ENCODE peak calls at places on chromosomes 1 and 21, in five cellular contexts. C is left lung; O is Panc1; J is CD8-positive, alpha-beta memory T cell; Q is GM23248. X is an unnamed sample. For H3K4me1 and H3K9me3, the result is how much of the 10 kb centered on the place peaks cover.

GRCh38 chr1:33120436-33121231 is 39.7 kb downstream of the AZIN2 start:
- DNase-seq in Q (no peak), J (no peak), C (no peak), O (no peak), X (no peak)

GRCh38 chr1:214329456-214330220 is 48.7 kb downstream of the SMYD2 start:
- DNase-seq in C (no peak), J (no peak), Q (no peak), O (no peak), X (no peak)

GRCh38 chr1:12179111-12179519 is 12.3 kb downstream of the TNFRSF1B start:
- DNase-seq in Q (no peak), C (peak), O (no peak), J (peak), X (no peak)

GRCh38 chr21:28882345-28882744 is 110.3 kb downstream of the LTN1 start:
- DNase-seq in O (no peak), J (no peak), Q (no peak), C (no peak), X (no peak)

GRCh38 chr1:61184035-61184713 is 101.8 kb downstream of the NFIA start:
- DNase-seq in O (no peak), J (no peak), C (peak), Q (peak), X (peak)

GRCh38 chr1:24683713-24684162 is 40.6 kb downstream of the SRRM1 start:
- DNase-seq in J (no peak), O (no peak), Q (peak), C (no peak), X (no peak)

GRCh38 chr21:42043961-42044360 is 27.2 kb upstream of the UMODL1 start:
- DNase-seq in O (no peak), J (no peak), C (peak), Q (no peak), X (no peak)

GRCh38 chr1:919271-919872 is 4.4 kb upstream of the SAMD11 start:
- DNase-seq in J (no peak), O (no peak), C (peak), Q (no peak), X (no peak)

GRCh38 chr1:228140724-228141081 is 624 bp downstream of the GUK1 start:
- DNase-seq in O (no peak), Q (no peak), J (no peak), C (no peak), X (no peak)

GRCh38 chr1:94094466-94095111 is 26.4 kb downstream of the ABCA4 start:
- DNase-seq in Q (peak), O (no peak), C (no peak), J (no peak), X (peak)

GRCh38 chr1:155300024-155300423 is 1.2 kb downstream of the PKLR start:
- DNase-seq in C (peak), Q (no peak), O (no peak), J (no peak), X (no peak)

GRCh38 chr1:59296358-59297256 is at the start of gene FGGY:
- DNase-seq in Q (peak), J (peak), C (peak), O (peak), X (peak)

GRCh38 chr1:184075040-184076029 is 23.8 kb downstream of the TSEN15 start:
- DNase-seq in Q (peak), C (no peak), O (no peak), J (no peak), X (no peak)

GRCh38 chr1:10772711-10773110 is 23.7 kb downstream of the CASZ1 start:
- DNase-seq in C (peak), J (no peak), O (no peak), Q (no peak), X (no peak)

GRCh38 chr1:198681247-198681646 is 42.4 kb downstream of the PTPRC start:
- DNase-seq in J (no peak), Q (no peak), O (no peak), C (no peak), X (no peak)

GRCh38 chr1:35264861-35265260 is 3.6 kb upstream of the ZMYM4 start:
- DNase-seq in O (no peak), Q (peak), C (no peak), J (no peak), X (no peak)

DNA sequence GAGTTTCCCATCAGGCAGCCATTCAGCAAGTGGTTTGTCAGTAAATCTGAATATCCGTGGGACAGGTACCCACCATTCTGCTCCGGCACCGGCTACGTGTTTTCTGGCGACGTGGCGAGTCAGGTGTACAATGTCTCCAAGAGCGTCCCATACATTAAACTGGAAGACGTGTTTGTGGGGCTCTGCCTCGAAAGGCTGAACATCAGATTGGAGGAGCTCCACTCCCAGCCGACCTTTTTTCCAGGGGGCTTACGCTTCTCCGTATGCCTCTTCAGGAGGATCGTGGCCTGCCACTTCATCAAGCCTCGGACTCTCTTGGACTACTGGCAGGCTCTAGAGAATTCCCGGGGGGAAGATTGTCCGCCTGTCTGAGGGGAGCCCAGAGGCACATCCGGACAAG is 48.4 kb downstream of the B3GALT5 start:
- DNase-seq in O (no peak), Q (no peak), C (no peak), J (no peak), X (no peak)
- H3K27ac ChIP-seq in O (no peak), Q (no peak), C (no peak), J (no peak), X (no peak)

DNA sequence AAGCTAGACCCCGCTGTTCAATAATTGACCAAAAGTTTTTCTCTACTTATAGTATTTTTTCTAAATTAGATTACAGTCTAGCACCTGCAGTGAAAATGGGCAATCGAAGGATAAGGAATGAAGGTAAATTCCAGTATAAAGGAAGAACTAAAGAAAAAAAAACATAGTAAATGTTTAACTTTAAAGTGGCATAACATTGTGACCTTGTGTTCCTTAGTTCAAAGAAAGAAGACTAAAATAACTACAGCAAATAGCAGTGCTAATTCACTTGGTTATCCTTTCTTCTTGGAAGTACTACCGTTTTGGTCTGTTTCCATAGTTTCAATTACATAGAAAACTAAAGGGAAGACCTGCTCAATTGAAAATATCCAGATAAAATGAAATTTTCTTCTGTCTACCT is 24.2 kb downstream of the NFYC start:
- DNase-seq in O (no peak), C (no peak), J (no peak), Q (no peak), X (no peak)
- H3K4me1 ChIP-seq in O (under half), C (half or more), J (under half), Q (under half), X (under half)

GRCh38 chr1:147076442-147076841 is 95.8 kb downstream of the PRKAB2 start:
- DNase-seq in J (no peak), Q (no peak), C (no peak), O (no peak), X (no peak)
- H3K9me3 ChIP-seq in J (under half), Q (under half), C (under half), O (under half), X (under half)

GRCh38 chr1:230797376-230798186 is 50.4 kb downstream of the CAPN9 start:
- DNase-seq in J (no peak), Q (peak), C (no peak), O (peak), X (no peak)
- H3K27ac ChIP-seq in J (no peak), Q (no peak), C (no peak), O (no peak), X (no peak)

DNA sequence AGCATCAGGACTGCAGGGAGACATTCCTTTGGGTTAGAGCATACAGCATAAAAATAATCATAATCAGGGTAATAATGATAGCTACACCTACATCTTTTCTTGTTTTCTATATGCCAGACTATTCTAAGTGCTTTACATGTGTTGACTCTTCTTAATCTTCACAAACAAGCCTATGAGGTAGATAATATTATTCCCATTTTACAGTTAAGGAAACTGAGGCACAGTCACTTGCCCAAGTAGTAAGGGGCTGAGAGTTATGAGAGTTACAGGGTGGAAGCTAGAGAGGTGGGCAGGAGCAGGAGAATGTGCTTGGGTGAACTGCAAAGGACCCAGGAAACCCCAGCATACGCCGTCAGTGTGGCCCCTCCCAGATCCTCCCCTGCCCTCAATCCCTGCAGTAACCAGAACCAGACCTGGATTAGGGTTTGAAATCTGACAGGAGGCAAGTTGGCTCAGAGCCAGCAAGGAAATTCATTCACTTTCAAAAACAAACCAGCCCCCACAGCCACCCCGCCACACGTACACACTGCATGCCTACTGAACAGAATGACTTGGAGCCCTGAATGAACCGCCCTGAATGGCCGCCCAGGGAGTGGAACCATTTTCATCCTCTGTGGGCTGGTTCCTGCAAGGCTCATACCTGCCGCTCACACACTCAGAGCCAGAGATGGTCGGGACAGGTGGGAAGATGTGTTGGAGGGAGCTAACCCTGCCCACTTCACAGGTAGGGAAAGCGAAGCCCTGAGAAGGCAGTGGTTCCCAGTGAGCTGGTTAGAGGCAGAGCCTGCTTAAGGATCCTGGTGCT is 126.0 kb downstream of the TRABD2B start:
- DNase-seq in Q (no peak), C (no peak), O (no peak), J (no peak), X (no peak)
- H3K4me1 ChIP-seq in Q (under half), C (under half), O (under half), J (under half), X (under half)

GRCh38 chr1:209497729-209498128 is 85.8 kb upstream of the CAMK1G start:
- DNase-seq in J (no peak), O (no peak), Q (no peak), C (no peak), X (no peak)
- H3K9me3 ChIP-seq in J (under half), O (under half), Q (under half), C (under half), X (under half)